ENCODE peak calls at places on chromosomes 7 and 10, in four cellular contexts. D, A, U and C are unnamed samples.

GRCh38 chr10:3195286-3195685 is 22.7 kb upstream of the PITRM1 start:
- DNase-seq in D (no peak), A (no peak), U (no peak), C (no peak)

GRCh38 chr10:80373566-80373965 is 17.0 kb downstream of the DYDC2 start:
- DNase-seq in D (no peak), A (no peak), U (no peak), C (no peak)

GRCh38 chr10:84244651-84245270 is at the start of gene RGR:
- DNase-seq in D (no peak), A (no peak), U (no peak), C (no peak)

GRCh38 chr7:904847-905246 is 28.5 kb downstream of the GET4 start:
- DNase-seq in D (no peak), A (no peak), U (no peak), C (no peak)

GRCh38 chr7:33157311-33157710 is 27.9 kb downstream of the BBS9 start:
- DNase-seq in D (peak; percentile 7), A (no peak), U (no peak), C (no peak)

GRCh38 chr7:23396222-23396621 is 74.1 kb downstream of the IGF2BP3 start:
- DNase-seq in D (peak; percentile 87), A (no peak), U (no peak), C (no peak)

GRCh38 chr7:135601182-135601581 is 43.5 kb downstream of the NUP205 start:
- DNase-seq in D (peak; percentile 58), A (no peak), U (no peak), C (no peak)

GRCh38 chr10:69065406-69066361 is 22.2 kb upstream of the SRGN start:
- DNase-seq in D (peak; percentile 53), A (peak; percentile 70), U (no peak), C (no peak)

GRCh38 chr10:89032141-89032814 is 41.7 kb downstream of the FAS start:
- DNase-seq in D (peak; percentile 81), A (peak; percentile 77), U (no peak), C (no peak)

GRCh38 chr7:128318696-128319095 is 25.0 kb downstream of the RBM28 start:
- DNase-seq in D (no peak), A (no peak), U (no peak), C (no peak)

GRCh38 chr10:57260175-57260574 is 899.1 kb upstream of the ZWINT start:
- DNase-seq in D (no peak), A (no peak), U (no peak), C (no peak)

GRCh38 chr7:117413160-117413559 is 14.1 kb downstream of the ASZ1 start:
- DNase-seq in D (no peak), A (no peak), U (no peak), C (no peak)

GRCh38 chr10:3231951-3232730 is 59.6 kb upstream of the PITRM1 start:
- DNase-seq in D (peak; percentile 71), A (no peak), U (no peak), C (no peak)

GRCh38 chr10:63217120-63217605 is 84.0 kb downstream of the NRBF2 start:
- DNase-seq in D (peak; percentile 45), A (no peak), U (no peak), C (peak; percentile 68)

GRCh38 chr10:25725917-25726716 is 207.9 kb upstream of the MYO3A start:
- DNase-seq in D (peak; percentile 26), A (no peak), U (no peak), C (peak; percentile 53)

GRCh38 chr10:110212119-110213006 is 5.0 kb downstream of the MXI1 start:
- DNase-seq in D (no peak), A (peak; percentile 66), U (peak; percentile 40), C (peak; percentile 64)

GRCh38 chr7:128164955-128165670 is 76.0 kb upstream of the LEP start:
- DNase-seq in D (no peak), A (no peak), U (no peak), C (no peak)

GRCh38 chr7:73504017-73504416 is 18.1 kb downstream of the BAZ1B start:
- DNase-seq in D (no peak), A (no peak), U (no peak), C (no peak)

GRCh38 chr7:149767068-149767467 is 6.3 kb downstream of the ZNF467 start:
- DNase-seq in D (no peak), A (no peak), U (no peak), C (no peak)

GRCh38 chr7:149770728-149771127 is 2.7 kb downstream of the ZNF467 start:
- DNase-seq in D (no peak), A (no peak), U (no peak), C (no peak)

GRCh38 chr7:149769915-149770314 is 3.5 kb downstream of the ZNF467 start:
- DNase-seq in D (no peak), A (no peak), U (no peak), C (no peak)

GRCh38 chr7:149771199-149771636 is 2.2 kb downstream of the ZNF467 start:
- DNase-seq in D (no peak), A (peak; percentile 53), U (peak; percentile 34), C (peak; percentile 10)

GRCh38 chr7:149768931-149769330 is 4.5 kb downstream of the ZNF467 start:
- DNase-seq in D (no peak), A (no peak), U (no peak), C (no peak)
- H3K27me3 ChIP-seq in D (peaks cover 56% of the 10 kb centered on the region), A (no peaks in the 10 kb centered on the region), U (no peaks in the 10 kb centered on the region), C (no peaks in the 10 kb centered on the region)

DNA sequence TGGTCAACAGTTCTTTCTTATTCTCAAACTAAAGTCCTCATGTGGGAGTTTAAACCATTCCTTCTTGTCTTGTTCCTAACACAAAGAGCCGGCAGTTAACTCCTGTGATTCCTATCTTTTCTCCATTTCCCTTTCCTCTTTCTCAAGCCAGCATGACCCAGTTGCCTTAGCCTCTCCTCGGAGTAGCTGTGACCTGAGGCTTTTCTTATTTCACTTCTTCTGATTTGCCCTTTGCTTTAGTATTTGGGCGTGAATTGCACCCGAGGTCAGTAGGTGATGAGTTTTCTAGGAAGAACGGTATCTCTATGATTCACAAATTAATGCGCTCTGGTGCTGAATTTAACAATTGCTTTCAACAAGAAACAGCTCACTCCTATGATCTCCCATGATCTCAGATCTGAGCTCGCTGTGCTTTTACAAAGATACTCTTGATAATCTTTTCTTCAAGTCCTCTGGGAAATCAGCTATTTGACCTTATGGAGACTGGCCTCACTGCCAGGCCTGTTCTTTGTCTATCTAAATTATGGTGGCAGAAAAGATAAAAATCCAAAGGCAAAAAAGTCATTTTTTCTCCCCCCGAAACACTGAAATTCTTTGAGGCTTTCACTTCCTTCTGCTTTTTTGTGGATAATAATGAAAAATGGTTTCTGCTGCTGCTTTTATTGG is 184.6 kb downstream of the JCAD start:
- DNase-seq in D (no peak), A (no peak), U (no peak), C (no peak)
- H3K27me3 ChIP-seq in D (no peaks in the 10 kb centered on the region), A (no peaks in the 10 kb centered on the region), U (no peaks in the 10 kb centered on the region), C (no peaks in the 10 kb centered on the region)

DNA sequence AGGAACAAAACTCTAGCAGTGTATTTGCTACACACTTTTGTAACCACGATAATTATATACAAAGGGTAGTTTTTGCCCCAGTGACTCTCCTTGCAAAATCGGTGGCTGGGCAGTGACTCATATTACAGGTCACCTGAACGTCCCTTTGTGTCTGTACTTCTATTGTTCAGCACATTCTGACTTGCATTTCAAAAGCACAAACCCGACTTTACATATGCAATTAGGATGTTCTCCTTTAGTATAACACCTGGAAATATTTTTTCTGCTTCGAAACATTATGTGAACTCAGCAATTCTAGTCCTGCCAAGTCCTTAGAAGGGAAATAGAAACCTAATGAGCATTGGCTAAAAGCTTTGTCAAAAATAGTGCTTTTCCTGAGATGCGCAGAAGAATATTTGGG is 6.0 kb downstream of the PRR15 start:
- DNase-seq in D (no peak), A (no peak), U (no peak), C (peak; percentile 48)
- H3K27me3 ChIP-seq in D (peaks cover 32% of the 10 kb centered on the region), A (peaks cover 85% of the 10 kb centered on the region), U (no peaks in the 10 kb centered on the region), C (no peaks in the 10 kb centered on the region)

GRCh38 chr10:43228783-43229207 is 38.1 kb downstream of the RASGEF1A start:
- DNase-seq in D (no peak), A (no peak), U (no peak), C (no peak)
- H3K27me3 ChIP-seq in D (peaks cover 39% of the 10 kb centered on the region), A (peaks cover 57% of the 10 kb centered on the region), U (peaks cover 15% of the 10 kb centered on the region), C (peaks cover 7% of the 10 kb centered on the region)

GRCh38 chr10:48353246-48353645 is 46.8 kb downstream of the MAPK8 start:
- DNase-seq in D (no peak), A (no peak), U (no peak), C (no peak)
- H3K27me3 ChIP-seq in D (no peaks in the 10 kb centered on the region), A (no peaks in the 10 kb centered on the region), U (no peaks in the 10 kb centered on the region), C (no peaks in the 10 kb centered on the region)

DNA sequence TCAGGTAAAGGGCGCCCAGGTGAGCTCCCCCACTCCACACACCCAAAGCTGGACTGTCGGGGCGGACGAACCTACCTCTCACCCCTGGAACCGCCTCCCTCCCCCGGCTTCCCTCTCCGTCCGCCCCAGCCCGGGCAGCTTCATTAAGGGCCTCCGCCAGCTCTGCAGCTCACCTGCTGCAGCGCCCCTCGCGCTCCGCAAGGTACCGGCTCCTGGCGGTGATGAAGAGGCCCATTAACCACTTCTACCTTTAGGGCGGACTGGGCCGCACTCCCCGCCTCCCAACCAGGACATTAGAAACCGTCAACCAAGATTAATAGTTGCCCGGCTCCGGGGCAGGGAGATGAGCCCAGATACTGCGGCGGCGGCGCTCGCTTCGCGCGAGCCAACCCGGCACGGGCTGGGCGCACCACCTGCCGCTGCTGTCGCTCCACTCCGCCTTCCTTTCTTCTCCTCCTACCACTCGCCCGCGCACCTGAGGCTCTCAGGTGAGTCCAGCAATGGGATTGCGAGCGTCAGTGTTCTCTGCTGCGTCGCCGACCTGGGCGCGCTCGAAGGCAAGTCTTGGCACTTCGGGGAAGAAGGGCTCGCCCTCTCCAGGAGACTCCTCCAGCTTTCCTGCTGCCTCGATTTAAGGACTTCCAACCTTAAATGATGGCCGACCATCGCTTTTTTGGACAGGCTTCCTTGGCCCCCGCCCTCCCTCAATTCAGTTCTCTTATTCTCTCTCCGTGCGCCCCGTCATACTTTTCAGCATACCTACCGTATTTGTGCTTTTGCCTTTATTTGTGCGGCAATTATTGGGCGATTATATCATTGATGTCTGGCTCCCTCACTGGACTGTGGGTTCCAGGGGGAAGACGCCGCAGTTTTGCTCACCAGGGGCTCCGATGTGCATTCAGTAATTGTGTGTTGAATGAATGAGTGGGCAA is 13.6 kb upstream of the KAZALD1 start:
- DNase-seq in D (no peak), A (no peak), U (no peak), C (peak; percentile 57)
- H3K27me3 ChIP-seq in D (peaks cover 25% of the 10 kb centered on the region), A (peaks cover 67% of the 10 kb centered on the region), U (peaks cover 15% of the 10 kb centered on the region), C (peaks cover 21% of the 10 kb centered on the region)

GRCh38 chr7:27251136-27251512 is 8.5 kb downstream of the EVX1 start:
- DNase-seq in D (no peak), A (no peak), U (no peak), C (no peak)
- H3K27me3 ChIP-seq in D (peaks cover 88% of the 10 kb centered on the region), A (peaks cover 100% of the 10 kb centered on the region), U (peaks cover 34% of the 10 kb centered on the region), C (peaks cover 61% of the 10 kb centered on the region)